ENCODE peak calls at places on chromosomes 1 and 21, in five cellular contexts. B is AG04450, C is memory B cell, L is trophoblast cell, Y is glutamatergic neuron. Z is an unnamed sample.

GRCh38 chr1:111505641-111506119 is 2.2 kb upstream of the ADORA3 start:
- DNase-seq in B (no peak), C (peak), L (no peak), Y (no peak), Z (no peak)

GRCh38 chr1:27037518-27037917 is 24.9 kb upstream of the TENT5B start:
- DNase-seq in B (no peak), C (no peak), L (no peak), Y (no peak), Z (no peak)

GRCh38 chr1:53415432-53415831 is 43.8 kb upstream of the DMRTB1 start:
- DNase-seq in B (no peak), C (no peak), L (no peak), Y (no peak), Z (no peak)

GRCh38 chr1:67766117-67766978 is 66.9 kb downstream of the GNG12 start:
- DNase-seq in B (peak), C (peak), L (peak), Y (peak), Z (peak)

GRCh38 chr1:200483491-200484143 is 73.8 kb upstream of the ZNF281 start:
- DNase-seq in B (peak), C (no peak), L (peak), Y (no peak), Z (peak)

GRCh38 chr21:29335720-29336119 is 37.0 kb downstream of the BACH1 start:
- DNase-seq in B (no peak), C (no peak), L (no peak), Y (no peak), Z (no peak)

GRCh38 chr1:221839794-221840395 is 98.0 kb upstream of the DUSP10 start:
- DNase-seq in B (no peak), C (no peak), L (peak), Y (no peak), Z (no peak)

GRCh38 chr1:97047412-97047793 is 325.8 kb downstream of the PTBP2 start:
- DNase-seq in B (no peak), C (no peak), L (no peak), Y (no peak), Z (no peak)

GRCh38 chr1:234533034-234533571 is 54.1 kb upstream of the TARBP1 start:
- DNase-seq in B (peak), C (no peak), L (peak), Y (no peak), Z (no peak)

GRCh38 chr1:45913925-45914501 is 110.6 kb downstream of the MAST2 start:
- DNase-seq in B (no peak), C (no peak), L (no peak), Y (no peak), Z (no peak)

GRCh38 chr1:12244078-12244477 is 14.2 kb downstream of the VPS13D start:
- DNase-seq in B (no peak), C (no peak), L (no peak), Y (no peak), Z (peak)

GRCh38 chr1:107545056-107545597 is 404.3 kb downstream of the NTNG1 start:
- DNase-seq in B (no peak), C (no peak), L (no peak), Y (no peak), Z (no peak)

GRCh38 chr1:155840391-155840790 is 16.6 kb downstream of the GON4L start:
- DNase-seq in B (no peak), C (no peak), L (no peak), Y (no peak), Z (no peak)

GRCh38 chr1:117615474-117615873 is 9.6 kb downstream of the TENT5C start:
- DNase-seq in B (no peak), C (peak), L (no peak), Y (no peak), Z (no peak)

GRCh38 chr1:24015226-24016210 is 35.4 kb upstream of the SRSF10 start:
- DNase-seq in B (no peak), C (no peak), L (no peak), Y (no peak), Z (no peak)

Z was measured in neural progenitor cell.